ENCODE peak calls at places on chromosomes 7 and 10, in six cellular contexts. J is activated T-helper 9 cell treated with anti-CD3 and anti-CD28 coated beads, Interleukin-2, amount 50 U/mL, for 16 hours; I is NCI-H1694; Q is left cardiac atrium; N is natural killer cell; T is fibroblast of the aortic adventitia. R is an unnamed sample.
A peak's percentile ranks its signal among the peaks of the same experiment; 100 is the strongest.

GRCh38 chr7:4470246-4470645 is 211.8 kb upstream of the FOXK1 start:
- DNase-seq in J (no peak), I (no peak), Q (no peak), N (no peak), T (no peak), R (no peak)

GRCh38 chr10:79130846-79131245 is 62.1 kb downstream of the ZMIZ1 start:
- DNase-seq in J (no peak), I (no peak), Q (no peak), N (no peak), T (no peak), R (no peak)

GRCh38 chr7:28240466-28240865 is 59.9 kb upstream of the JAZF1 start:
- DNase-seq in J (no peak), I (no peak), Q (no peak), N (no peak), T (no peak), R (no peak)

GRCh38 chr10:69352569-69353264 is 64.0 kb downstream of the TACR2 start:
- DNase-seq in J (no peak), I (no peak), Q (no peak), N (no peak), T (peak; percentile 85), R (peak; percentile 84)

GRCh38 chr7:139036901-139037300 is 1.1 kb upstream of the ZC3HAV1L start:
- DNase-seq in J (no peak), I (no peak), Q (no peak), N (no peak), T (no peak), R (no peak)

GRCh38 chr7:137454169-137455166 is 110.9 kb upstream of the PTN start:
- DNase-seq in J (no peak), I (peak; percentile 5), Q (peak; percentile 37), N (no peak), T (peak; percentile 97), R (peak; percentile 52)

GRCh38 chr7:137990251-137990901 is 11.5 kb downstream of the CREB3L2 start:
- DNase-seq in J (no peak), I (no peak), Q (no peak), N (no peak), T (peak; percentile 93), R (peak; percentile 55)

GRCh38 chr7:70506463-70506862 is 625.5 kb upstream of the GALNT17 start:
- DNase-seq in J (no peak), I (peak; percentile 50), Q (peak; percentile 27), N (no peak), T (no peak), R (no peak)

GRCh38 chr7:525740-526139 is 6.1 kb upstream of the PDGFA start:
- DNase-seq in J (no peak), I (no peak), Q (no peak), N (no peak), T (no peak), R (no peak)

GRCh38 chr10:52883996-52884871 is 111.7 kb upstream of the MBL2 start:
- DNase-seq in J (no peak), I (no peak), Q (no peak), N (no peak), T (peak; percentile 72), R (peak; percentile 45)

GRCh38 chr10:35236739-35237138 is 99.6 kb upstream of the CCNY start:
- DNase-seq in J (no peak), I (peak; percentile 49), Q (no peak), N (no peak), T (peak; percentile 46), R (peak; percentile 24)

GRCh38 chr7:48497521-48497920 is 326.3 kb downstream of the ABCA13 start:
- DNase-seq in J (no peak), I (no peak), Q (no peak), N (no peak), T (no peak), R (no peak)

GRCh38 chr7:33873518-33873917 is 31.8 kb upstream of the BMPER start:
- DNase-seq in J (no peak), I (no peak), Q (no peak), N (no peak), T (peak; percentile 59), R (no peak)

GRCh38 chr10:128092454-128092853 is 33.8 kb downstream of the MKI67 start:
- DNase-seq in J (no peak), I (no peak), Q (no peak), N (no peak), T (peak; percentile 32), R (no peak)

R was measured in hepatic stellate cell.